ENCODE peak calls at places on chromosomes 12 and 14, in six cellular contexts. U is H1, S is IMR-90, H is mesenchymal stem cell, J is H9, W is trophoblast cell. N is an unnamed sample.
A peak's percentile ranks its signal among the peaks of the same experiment; 100 is the strongest.

GRCh38 chr12:93853698-93854478 is 176.7 kb downstream of the CRADD start:
- DNase-seq in U (no peak), S (no peak), H (no peak), J (no peak), W (no peak), N (no peak)

GRCh38 chr12:91778938-91779400 is 366.7 kb downstream of the BTG1 start:
- DNase-seq in U (no peak), S (peak; percentile 88), H (peak; percentile 93), J (no peak), W (peak; percentile 88), N (no peak)

GRCh38 chr14:95545769-95546168 is 10.9 kb downstream of the GLRX5 start:
- DNase-seq in U (no peak), S (peak; percentile 97), H (peak; percentile 89), J (no peak), W (no peak), N (no peak)

GRCh38 chr14:94904636-94905035 is 134.7 kb upstream of the GSC start:
- DNase-seq in U (peak; percentile 3), S (peak; percentile 34), H (peak; percentile 12), J (no peak), W (peak; percentile 37), N (peak; percentile 18)

GRCh38 chr12:109762071-109762672 is 48.5 kb downstream of the FAM222A start:
- DNase-seq in U (no peak), S (no peak), H (no peak), J (peak; percentile 23), W (no peak), N (no peak)

GRCh38 chr12:115944851-115945496 is 332.5 kb downstream of the MED13L start:
- DNase-seq in U (no peak), S (no peak), H (no peak), J (no peak), W (no peak), N (no peak)

GRCh38 chr12:69136931-69137613 is 102.3 kb upstream of the CPSF6 start:
- DNase-seq in U (no peak), S (no peak), H (no peak), J (no peak), W (peak; percentile 50), N (no peak)

GRCh38 chr12:105279460-105280056 is 43.6 kb upstream of the APPL2 start:
- DNase-seq in U (no peak), S (no peak), H (no peak), J (peak; percentile 61), W (peak; percentile 15), N (peak; percentile 9)

GRCh38 chr12:116416161-116416560 is 138.7 kb upstream of the MED13L start:
- DNase-seq in U (no peak), S (no peak), H (peak; percentile 58), J (no peak), W (no peak), N (no peak)

GRCh38 chr12:19140381-19141236 is 11.1 kb downstream of the PLEKHA5 start:
- DNase-seq in U (no peak), S (no peak), H (peak; percentile 56), J (no peak), W (no peak), N (no peak)

GRCh38 chr12:96081596-96081995 is 46.2 kb upstream of the LTA4H start:
- DNase-seq in U (no peak), S (no peak), H (no peak), J (no peak), W (no peak), N (no peak)

GRCh38 chr12:116863275-116863767 is 17.9 kb downstream of the HRK start:
- DNase-seq in U (peak; percentile 47), S (peak; percentile 75), H (peak; percentile 21), J (peak; percentile 88), W (no peak), N (no peak)

GRCh38 chr14:42200951-42201350 is 594.3 kb downstream of the LRFN5 start:
- DNase-seq in U (no peak), S (no peak), H (no peak), J (no peak), W (no peak), N (no peak)

GRCh38 chr14:51094282-51094821 is 553 bp downstream of the TRIM9 start:
- DNase-seq in U (no peak), S (no peak), H (peak; percentile 5), J (peak; percentile 43), W (no peak), N (peak; percentile 26)

GRCh38 chr12:117526756-117527479 is 165.5 kb upstream of the NOS1 start:
- DNase-seq in U (no peak), S (no peak), H (no peak), J (no peak), W (no peak), N (no peak)

GRCh38 chr12:58530421-58531067 is 389.8 kb downstream of the LRIG3 start:
- DNase-seq in U (no peak), S (peak; percentile 92), H (peak; percentile 86), J (no peak), W (no peak), N (no peak)

GRCh38 chr14:99234982-99235491 is 37.0 kb downstream of the BCL11B start:
- DNase-seq in U (no peak), S (no peak), H (no peak), J (peak; percentile 92), W (peak; percentile 33), N (peak; percentile 57)

GRCh38 chr14:59254911-59255545 is 66.6 kb downstream of the DAAM1 start:
- DNase-seq in U (no peak), S (peak; percentile 30), H (peak; percentile 46), J (no peak), W (no peak), N (no peak)

GRCh38 chr12:67909681-67910080 is 79.6 kb upstream of the IFNG-AS1 start:
- DNase-seq in U (no peak), S (peak; percentile 16), H (peak; percentile 24), J (no peak), W (no peak), N (no peak)

GRCh38 chr12:125208942-125209341 is 143.7 kb downstream of the AACS start:
- DNase-seq in U (no peak), S (no peak), H (no peak), J (no peak), W (no peak), N (no peak)

GRCh38 chr12:68406134-68406576 is 74.0 kb upstream of the MDM1 start:
- DNase-seq in U (no peak), S (peak; percentile 82), H (peak; percentile 52), J (peak; percentile 43), W (no peak), N (no peak)

GRCh38 chr12:125188912-125189881 is 124.0 kb downstream of the AACS start:
- DNase-seq in U (no peak), S (no peak), H (no peak), J (no peak), W (no peak), N (no peak)

GRCh38 chr14:49653508-49653907 is 18.5 kb upstream of the DNAAF2 start:
- DNase-seq in U (no peak), S (no peak), H (no peak), J (no peak), W (no peak), N (no peak)

GRCh38 chr12:68610435-68611093 is at the start of gene RAP1B:
- DNase-seq in U (no peak), S (peak; percentile 90), H (peak; percentile 89), J (peak; percentile 91), W (peak; percentile 84), N (peak; percentile 88)

GRCh38 chr14:34628681-34629135 is 1.2 kb downstream of the SNX6 start:
- DNase-seq in U (no peak), S (peak; percentile 18), H (peak; percentile 33), J (no peak), W (no peak), N (no peak)

GRCh38 chr14:48792376-48793024 is 793.7 kb downstream of the RPS29 start:
- DNase-seq in U (no peak), S (peak; percentile 29), H (peak; percentile 38), J (peak; percentile 33), W (no peak), N (no peak)

GRCh38 chr12:117684471-117684870 is 284.3 kb downstream of the KSR2 start:
- DNase-seq in U (no peak), S (no peak), H (peak; percentile 25), J (no peak), W (no peak), N (no peak)

GRCh38 chr14:45426685-45427282 is 173.8 kb upstream of the MIS18BP1 start:
- DNase-seq in U (peak; percentile 7), S (peak; percentile 34), H (peak; percentile 63), J (peak; percentile 37), W (no peak), N (peak; percentile 39)

GRCh38 chr12:87704374-87704773 is 324.8 kb downstream of the C12orf50 start:
- DNase-seq in U (no peak), S (no peak), H (no peak), J (no peak), W (no peak), N (no peak)

GRCh38 chr12:22624573-22624907 is 431 bp upstream of the ETNK1 start:
- DNase-seq in U (no peak), S (no peak), H (no peak), J (no peak), W (no peak), N (no peak)
- H3K4ac ChIP-seq in U (no peak overlapping the region), S (peak overlapping the region; percentile 88), H (no peak overlapping the region), J (no peak overlapping the region), W (no peak overlapping the region), N (no peak overlapping the region)

GRCh38 chr14:68792022-68792829 is 641 bp downstream of the ZFP36L1 start:
- DNase-seq in U (no peak), S (no peak), H (no peak), J (no peak), W (no peak), N (no peak)
- H3K18ac ChIP-seq in U (peak overlapping the region; percentile 98), S (peak overlapping the region; percentile 22), H (peak overlapping the region; percentile 83), J (peak overlapping the region; percentile 31), W (peak overlapping the region; percentile 95), N (peak overlapping the region; percentile 97)

DNA sequence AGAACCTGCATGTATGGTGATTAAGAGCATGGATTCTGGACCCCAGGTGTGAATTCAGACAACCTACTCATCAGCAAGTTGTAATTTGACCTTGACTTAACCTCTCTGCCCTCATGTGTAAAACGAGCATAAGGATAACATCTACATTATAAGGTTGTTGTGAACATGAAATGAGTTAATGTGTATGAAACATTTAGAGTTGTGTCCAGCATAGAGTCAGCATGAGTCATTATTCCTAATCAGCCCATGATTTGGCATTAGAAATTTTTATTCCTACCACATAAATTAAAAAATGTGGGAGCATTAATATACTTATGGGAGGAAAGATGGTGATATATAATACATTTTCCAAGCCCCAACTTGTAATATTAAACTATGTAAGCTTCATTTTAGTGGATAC is 95.9 kb upstream of the DDHD1 start:
- DNase-seq in U (no peak), S (peak; percentile 13), H (no peak), J (no peak), W (no peak), N (no peak)
- H3K14ac ChIP-seq in U (no peak overlapping the region), S (no peak overlapping the region), H (no peak overlapping the region), J (no peak overlapping the region), W (no peak overlapping the region), N (no peak overlapping the region)

DNA sequence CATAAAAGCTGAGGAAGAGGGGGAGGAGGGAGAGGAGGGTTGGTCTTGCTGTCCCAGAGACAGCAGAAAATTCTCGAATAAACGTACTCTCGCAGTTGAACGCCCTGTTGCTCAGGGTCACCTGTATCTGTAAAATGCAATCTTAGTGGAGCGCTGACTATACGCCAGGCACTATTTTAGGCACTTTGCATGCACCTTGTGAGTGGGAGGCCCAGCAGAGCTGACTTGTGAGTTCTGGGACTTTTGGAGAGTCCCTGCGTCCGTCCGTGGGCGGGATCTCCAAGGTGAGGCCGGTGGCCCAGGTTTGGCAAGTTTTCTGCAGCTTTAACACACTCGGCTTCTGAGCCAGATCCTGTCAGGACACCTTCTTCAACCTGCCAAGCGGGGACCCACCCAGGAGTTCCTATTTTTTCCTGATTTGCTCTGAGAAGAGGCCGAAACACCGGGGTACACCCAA is 32.5 kb upstream of the PLEKHG6 start:
- DNase-seq in U (no peak), S (no peak), H (no peak), J (no peak), W (peak; percentile 93), N (no peak)
- H3K4ac ChIP-seq in U (no peak overlapping the region), S (peak overlapping the region; percentile 92), H (peak overlapping the region; percentile 29), J (no peak overlapping the region), W (peak overlapping the region; percentile 73), N (no peak overlapping the region)